ENCODE peak calls at places on chromosome 16, in seven cellular contexts. N is amniotic stem cell; K is NCI-H460; B is lower leg skin; U is colonic mucosa; Q is T-helper 1 cell; Y is effector memory CD4-positive, alpha-beta T cell. L is an unnamed sample.

GRCh38 chr16:59878999-59879398 is 1144.9 kb upstream of the GOT2 start:
- DNase-seq in K (peak), Y (no peak), Q (no peak), B (no peak), U (no peak), N (no peak), L (no peak)

GRCh38 chr16:76676356-76676755 is 399.2 kb downstream of the CNTNAP4 start:
- DNase-seq in K (no peak), Q (no peak), Y (no peak), U (no peak), B (no peak), N (no peak), L (no peak)

GRCh38 chr16:89952551-89952950 is 4.0 kb downstream of the DEF8 start:
- DNase-seq in N (no peak), U (no peak), Q (no peak), B (no peak), Y (no peak), K (no peak), L (no peak)

GRCh38 chr16:4109250-4109736 is 6.9 kb downstream of the ADCY9 start:
- DNase-seq in N (no peak), K (no peak), Y (no peak), B (no peak), Q (no peak), U (no peak), L (no peak)

GRCh38 chr16:51641191-51641765 is 490.2 kb upstream of the SALL1 start:
- DNase-seq in N (no peak), B (no peak), Q (no peak), Y (no peak), U (no peak), K (no peak), L (no peak)

GRCh38 chr16:64019339-64019738 is 1102.5 kb downstream of the CDH11 start:
- DNase-seq in N (no peak), Q (no peak), U (no peak), B (no peak), K (no peak), Y (no peak), L (no peak)

GRCh38 chr16:49781401-49781800 is 74.5 kb downstream of the ZNF423 start:
- DNase-seq in U (no peak), B (no peak), Y (no peak), Q (no peak), K (no peak), N (no peak), L (no peak)

GRCh38 chr16:53960954-53961616 is 257.1 kb downstream of the FTO start:
- DNase-seq in B (no peak), K (no peak), Y (no peak), N (no peak), U (no peak), Q (no peak), L (no peak)

GRCh38 chr16:4404247-4404966 is 12.0 kb downstream of the CORO7 start:
- DNase-seq in Y (no peak), Q (peak), U (peak), B (peak), K (peak), N (no peak), L (peak)

GRCh38 chr16:74461826-74462225 is 40.5 kb upstream of the CLEC18B start:
- DNase-seq in U (no peak), B (no peak), K (no peak), Q (no peak), N (no peak), Y (no peak), L (no peak)

GRCh38 chr16:19359556-19359955 is 58.1 kb upstream of the TMC5 start:
- DNase-seq in U (no peak), K (no peak), Y (no peak), B (no peak), N (no peak), Q (no peak), L (no peak)

GRCh38 chr16:45454-45853 is 8.0 kb downstream of the POLR3K start:
- DNase-seq in Y (no peak), K (no peak), U (no peak), N (no peak), Q (no peak), B (no peak), L (no peak)

GRCh38 chr16:57042157-57043111 is 49.9 kb upstream of the CPNE2 start:
- DNase-seq in B (no peak), K (no peak), Y (peak), N (no peak), Q (peak), U (no peak), L (no peak)

GRCh38 chr16:66754819-66755218 is 3.4 kb upstream of the DYNC1LI2 start:
- DNase-seq in U (no peak), N (no peak), B (no peak), Q (no peak), Y (no peak), K (no peak), L (no peak)

GRCh38 chr16:16021988-16022682 is 72.7 kb downstream of the ABCC1 start:
- DNase-seq in U (peak), B (peak), Y (no peak), K (peak), N (peak), Q (no peak), L (no peak)

GRCh38 chr16:68283840-68284595 is 19.7 kb downstream of the SLC7A6 start:
- DNase-seq in K (no peak), Q (no peak), N (no peak), Y (no peak), U (no peak), B (no peak), L (no peak)

GRCh38 chr16:20383106-20384029 is 21.2 kb downstream of the PDILT start:
- DNase-seq in K (peak), N (peak), B (no peak), Y (no peak), U (peak), Q (no peak), L (peak)

GRCh38 chr16:2486645-2487516 is 12.0 kb downstream of the TBC1D24 start:
- DNase-seq in N (no peak), Q (peak), B (peak), Y (peak), U (peak), K (no peak), L (peak)

L was measured in AML-193.